ENCODE peak calls at places on chromosomes 13 and 19, in nine cellular contexts. E is A549; I is pancreas; K is CD8-positive, alpha-beta T cell; N is fibroblast of lung; Z is colonic mucosa; T is left ventricle myocardium inferior; V is CD4-positive, alpha-beta memory T cell; H is Panc1. J is an unnamed sample. For H3K4me1, the result is how much of the 10 kb centered on the place peaks cover.

GRCh38 chr13:79710376-79710775 is 229.4 kb downstream of the NDFIP2 start:
- DNase-seq in E (no peak), I (no peak), K (no peak), N (peak), Z (no peak), T (no peak), V (no peak), H (no peak), J (no peak)

GRCh38 chr13:110593430-110594130 is 21.8 kb upstream of the NAXD start:
- DNase-seq in E (peak), I (peak), K (no peak), N (peak), Z (no peak), T (no peak), V (peak), H (no peak), J (no peak)

GRCh38 chr13:112955956-112956355 is 13.1 kb upstream of the MCF2L start:
- DNase-seq in E (no peak), I (no peak), K (no peak), N (no peak), Z (no peak), T (no peak), V (no peak), H (no peak), J (no peak)

GRCh38 chr13:64482373-64482772 is 2747.8 kb downstream of the PCDH9 start:
- DNase-seq in E (no peak), I (no peak), K (no peak), N (no peak), Z (no peak), T (no peak), V (no peak), H (no peak), J (no peak)

GRCh38 chr13:98368019-98368418 is 190.9 kb upstream of the RNF113B start:
- DNase-seq in E (no peak), I (no peak), K (no peak), N (peak), Z (no peak), T (no peak), V (no peak), H (no peak), J (no peak)

GRCh38 chr19:33273881-33274662 is 28.3 kb downstream of the CEBPA start:
- DNase-seq in E (no peak), I (no peak), K (no peak), N (peak), Z (peak), T (no peak), V (no peak), H (no peak), J (peak)

GRCh38 chr13:40165533-40165932 is 500.9 kb downstream of the FOXO1 start:
- DNase-seq in E (no peak), I (no peak), K (no peak), N (no peak), Z (no peak), T (no peak), V (no peak), H (no peak), J (no peak)

GRCh38 chr13:101025925-101026324 is 351.3 kb upstream of the TMTC4 start:
- DNase-seq in E (no peak), I (no peak), K (no peak), N (no peak), Z (no peak), T (no peak), V (no peak), H (no peak), J (peak)

GRCh38 chr13:19090495-19090894 is 91.1 kb downstream of the TUBA3C start:
- DNase-seq in E (no peak), I (no peak), K (no peak), N (no peak), Z (no peak), T (no peak), V (no peak), H (no peak), J (no peak)

GRCh38 chr19:41302624-41303351 is 7.2 kb upstream of the CCDC97 start:
- DNase-seq in E (no peak), I (no peak), K (peak), N (no peak), Z (no peak), T (no peak), V (peak), H (no peak), J (peak)

GRCh38 chr13:99995503-99996176 is 14.1 kb downstream of the ZIC2 start:
- DNase-seq in E (no peak), I (no peak), K (no peak), N (no peak), Z (no peak), T (no peak), V (no peak), H (no peak), J (no peak)

GRCh38 chr13:99314640-99315176 is 7.5 kb upstream of the GPR183 start:
- DNase-seq in E (no peak), I (no peak), K (no peak), N (peak), Z (no peak), T (no peak), V (peak), H (no peak), J (no peak)

GRCh38 chr19:1935484-1936208 is 5.3 kb upstream of the CSNK1G2 start:
- DNase-seq in E (no peak), I (no peak), K (no peak), N (peak), Z (no peak), T (no peak), V (no peak), H (no peak), J (peak)

GRCh38 chr13:45331981-45332830 is 8.8 kb downstream of the TPT1 start:
- DNase-seq in E (no peak), I (no peak), K (no peak), N (peak), Z (no peak), T (no peak), V (no peak), H (no peak), J (no peak)

GRCh38 chr13:40981361-40981760 is 37.8 kb downstream of the ELF1 start:
- DNase-seq in E (no peak), I (no peak), K (no peak), N (no peak), Z (no peak), T (no peak), V (peak), H (no peak), J (no peak)

GRCh38 chr13:95588134-95588533 is 35.6 kb downstream of the CLDN10 start:
- DNase-seq in E (no peak), I (no peak), K (no peak), N (no peak), Z (no peak), T (no peak), V (no peak), H (no peak), J (no peak)

GRCh38 chr13:30659980-30660379 is 42.3 kb downstream of the USPL1 start:
- DNase-seq in E (no peak), I (no peak), K (no peak), N (no peak), Z (no peak), T (no peak), V (no peak), H (no peak), J (no peak)
- H3K4me1 ChIP-seq in E (under half), I (under half), K (under half), N (under half), Z (under half), T (under half), V (under half), H (under half), J (under half)

GRCh38 chr19:39131255-39131755 is 5.7 kb downstream of the PAK4 start:
- DNase-seq in E (no peak), I (no peak), K (no peak), N (peak), Z (no peak), T (peak), V (no peak), H (no peak), J (no peak)
- H3K4me1 ChIP-seq in E (under half), I (under half), K (under half), N (under half), Z (under half), T (half or more), V (under half), H (half or more), J (under half)

DNA sequence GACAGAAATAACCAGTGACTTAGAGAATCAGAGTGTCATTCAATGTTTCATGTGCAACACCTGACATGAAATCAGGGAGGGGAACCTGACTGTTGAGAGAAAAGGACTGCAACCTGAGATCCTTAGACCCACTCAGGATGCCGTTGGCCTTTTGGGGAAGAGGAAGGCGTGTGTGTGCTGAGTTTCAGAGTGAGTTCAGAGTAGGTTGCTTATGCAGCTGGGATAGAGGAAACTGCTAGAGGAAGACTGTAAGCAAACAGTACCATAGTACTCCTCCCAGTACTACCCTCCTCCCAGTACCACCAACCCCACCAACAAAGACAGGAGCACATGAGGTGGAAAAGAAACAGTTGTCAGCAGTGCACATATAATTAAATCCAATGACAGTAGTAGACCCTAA is 63.7 kb downstream of the KL start:
- DNase-seq in E (no peak), I (no peak), K (no peak), N (no peak), Z (no peak), T (no peak), V (no peak), H (no peak), J (no peak)
- H3K4me1 ChIP-seq in E (under half), I (under half), K (under half), N (under half), Z (under half), T (under half), V (under half), H (under half), J (under half)

DNA sequence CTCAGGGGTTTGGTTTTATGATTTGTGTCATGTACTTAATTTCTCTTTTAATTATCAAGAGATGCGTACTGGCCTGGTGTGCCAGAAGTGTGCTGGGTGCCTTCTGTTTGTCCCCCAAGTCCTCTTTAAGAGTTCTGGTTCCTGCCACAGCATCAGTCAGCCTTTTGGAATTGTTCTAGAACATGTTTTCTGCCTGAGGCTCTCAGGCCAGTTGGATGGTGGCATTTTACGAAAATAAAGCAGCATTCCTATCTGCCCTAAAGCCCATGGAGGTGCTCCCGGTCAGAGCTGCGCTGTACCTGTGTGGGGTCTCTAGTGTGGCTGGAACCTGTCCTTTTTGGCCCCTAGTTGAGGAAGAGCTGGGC is 54.1 kb downstream of the TSSK6 start:
- DNase-seq in E (no peak), I (no peak), K (no peak), N (no peak), Z (no peak), T (no peak), V (no peak), H (no peak), J (no peak)
- H3K4me1 ChIP-seq in E (under half), I (half or more), K (half or more), N (half or more), Z (under half), T (half or more), V (half or more), H (under half), J (under half)

J was measured in right lobe of liver.